ENCODE peak calls at places on chromosomes 12 and 14, in five cellular contexts. N is bronchial epithelial cell, E is HFFc6, Y is progenitor cell of endocrine pancreas, Z is cardiac fibroblast. S is an unnamed sample.

GRCh38 chr14:56199976-56200577 is 81.9 kb downstream of the PELI2 start:
- DNase-seq in Z (no peak), E (no peak), N (no peak), Y (no peak), S (no peak)

GRCh38 chr12:54653025-54653424 is 4.9 kb upstream of the DCD start:
- DNase-seq in Y (no peak), N (no peak), Z (no peak), E (no peak), S (no peak)

GRCh38 chr12:122932207-122932606 is 34.1 kb downstream of the ABCB9 start:
- DNase-seq in N (no peak), E (no peak), Z (no peak), Y (no peak), S (no peak)

GRCh38 chr14:67413806-67414769 is 2.1 kb upstream of the PLEK2 start:
- DNase-seq in Z (peak; percentile 30), Y (no peak), E (peak; percentile 77), N (peak; percentile 97), S (peak; percentile 47)

GRCh38 chr12:51238037-51238509 is 553 bp upstream of the DAZAP2 start:
- DNase-seq in Z (no peak), N (peak; percentile 38), Y (no peak), E (no peak), S (no peak)

GRCh38 chr14:78805586-78805985 is 635.4 kb downstream of the NRXN3 start:
- DNase-seq in N (peak; percentile 4), E (no peak), Y (no peak), Z (no peak), S (no peak)

GRCh38 chr12:90842477-90842876 is 112.5 kb downstream of the CCER1 start:
- DNase-seq in Y (no peak), E (no peak), Z (no peak), N (peak; percentile 83), S (no peak)

GRCh38 chr14:22200977-22201605 is 387.9 kb downstream of the DAD1 start:
- DNase-seq in Z (peak; percentile 50), N (peak; percentile 85), Y (no peak), E (peak; percentile 72), S (peak; percentile 27)

GRCh38 chr12:45214739-45215418 is 1.0 kb upstream of the ANO6 start:
- DNase-seq in N (peak; percentile 20), Z (peak; percentile 62), Y (no peak), E (no peak), S (peak; percentile 59)

GRCh38 chr12:3311491-3312103 is 179.4 kb upstream of the PRMT8 start:
- DNase-seq in E (no peak), Z (no peak), Y (no peak), N (no peak), S (no peak)

GRCh38 chr14:21965042-21965441 is 291.4 kb upstream of the OR4E1 start:
- DNase-seq in N (no peak), Z (no peak), E (no peak), Y (no peak), S (no peak)

GRCh38 chr14:68363841-68364711 is 428.8 kb downstream of the ZFP36L1 start:
- DNase-seq in Y (peak; percentile 37), Z (peak; percentile 44), N (no peak), E (no peak), S (no peak)

GRCh38 chr14:68384881-68385280 is 408.0 kb downstream of the ZFP36L1 start:
- DNase-seq in N (no peak), Z (no peak), E (no peak), Y (no peak), S (no peak)

GRCh38 chr12:105018761-105019160 is 32.6 kb downstream of the NOPCHAP1 start:
- DNase-seq in N (no peak), Z (no peak), Y (no peak), E (no peak), S (no peak)

GRCh38 chr14:105890474-105891220 is 364.3 kb downstream of the TMEM121 start:
- DNase-seq in N (no peak), Z (no peak), E (no peak), Y (no peak), S (no peak)

GRCh38 chr12:77746108-77746507 is 84.6 kb upstream of the NAV3 start:
- DNase-seq in E (no peak), Y (no peak), Z (peak; percentile 36), N (no peak), S (peak; percentile 62)

GRCh38 chr14:76497550-76498484 is 121.9 kb downstream of the ESRRB start:
- DNase-seq in E (no peak), Y (no peak), N (no peak), Z (no peak), S (no peak)

GRCh38 chr12:115611477-115611876 is 666.0 kb downstream of the MED13L start:
- DNase-seq in N (no peak), Z (no peak), E (no peak), Y (no peak), S (no peak)

GRCh38 chr12:127120851-127121250 is 1146.1 kb upstream of the TMEM132C start:
- DNase-seq in Y (no peak), N (no peak), Z (no peak), E (no peak), S (no peak)

GRCh38 chr12:103877934-103878510 is 37.0 kb upstream of the NT5DC3 start:
- DNase-seq in Y (peak; percentile 36), N (peak; percentile 73), E (peak; percentile 60), Z (peak; percentile 78), S (peak; percentile 74)

GRCh38 chr12:75908961-75909699 is 122.4 kb downstream of the PHLDA1 start:
- DNase-seq in N (peak; percentile 22), Z (peak; percentile 95), E (peak; percentile 30), Y (no peak), S (peak; percentile 94)

GRCh38 chr12:29088611-29089219 is 60.4 kb upstream of the FAR2 start:
- DNase-seq in E (no peak), Z (peak; percentile 48), Y (no peak), N (peak; percentile 33), S (peak; percentile 37)

GRCh38 chr12:132521726-132522292 is 31.9 kb downstream of the FBRSL1 start:
- DNase-seq in Z (no peak), Y (no peak), N (no peak), E (no peak), S (no peak)

GRCh38 chr12:104049278-104050257 is at the start of gene GLT8D2:
- DNase-seq in Y (no peak), N (peak; percentile 49), Z (peak; percentile 81), E (peak; percentile 77), S (peak; percentile 84)

GRCh38 chr14:105377555-105378182 is 20.7 kb upstream of the TEX22 start:
- DNase-seq in Z (no peak), N (no peak), Y (no peak), E (no peak), S (no peak)

GRCh38 chr14:34699873-34700621 is 14.3 kb downstream of the CFL2 start:
- DNase-seq in Y (no peak), Z (peak; percentile 79), E (peak; percentile 89), N (peak; percentile 97), S (peak; percentile 90)

GRCh38 chr14:77299776-77300175 is 20.9 kb downstream of the POMT2 start:
- DNase-seq in E (no peak), Z (no peak), N (no peak), Y (no peak), S (no peak)

GRCh38 chr14:36301159-36301558 is 19.3 kb downstream of the MBIP start:
- DNase-seq in N (no peak), Y (no peak), Z (peak; percentile 16), E (no peak), S (peak; percentile 16)

GRCh38 chr14:101017209-101017608 is 113.7 kb upstream of the RTL1 start:
- DNase-seq in N (no peak), E (peak; percentile 49), Y (no peak), Z (peak; percentile 49), S (peak; percentile 27)

GRCh38 chr12:75571204-75571603 is 59.8 kb upstream of the KRR1 start:
- DNase-seq in Z (no peak), Y (no peak), E (no peak), N (no peak), S (no peak)

GRCh38 chr12:52518574-52519469 is 1.4 kb downstream of the KRT5 start:
- DNase-seq in N (no peak), Y (peak; percentile 6), Z (no peak), E (no peak), S (no peak)

GRCh38 chr14:21019377-21019776 is 5.5 kb downstream of the NDRG2 start:
- DNase-seq in Z (no peak), E (no peak), Y (no peak), N (no peak), S (no peak)

GRCh38 chr14:65370890-65371289 is 41.6 kb upstream of the FUT8 start:
- DNase-seq in Z (no peak), N (no peak), E (no peak), Y (no peak), S (no peak)

GRCh38 chr12:77615331-77615730 is 215.4 kb upstream of the NAV3 start:
- DNase-seq in E (peak; percentile 2), Z (peak; percentile 2), Y (no peak), N (peak; percentile 55), S (peak; percentile 4)

GRCh38 chr12:100157427-100157821 is 14.8 kb upstream of the BLTP3B start:
- DNase-seq in E (no peak), Y (no peak), Z (no peak), N (no peak), S (no peak)

GRCh38 chr12:75315518-75315917 is 14.6 kb downstream of the CAPS2 start:
- DNase-seq in N (peak; percentile 2), Z (peak; percentile 21), Y (no peak), E (peak; percentile 68), S (peak; percentile 47)

GRCh38 chr12:2177751-2178150 is 125.0 kb downstream of the CACNA1C start:
- DNase-seq in E (no peak), N (no peak), Y (no peak), Z (no peak), S (peak; percentile 28)

GRCh38 chr12:7017870-7018349 is 366 bp downstream of the LPCAT3 start:
- DNase-seq in Z (no peak), N (no peak), Y (no peak), E (no peak), S (no peak)
- TF ChIP-seq CTCF in Z (no peak), N (no peak), Y (no peak), E (no peak), S (no peak)

DNA sequence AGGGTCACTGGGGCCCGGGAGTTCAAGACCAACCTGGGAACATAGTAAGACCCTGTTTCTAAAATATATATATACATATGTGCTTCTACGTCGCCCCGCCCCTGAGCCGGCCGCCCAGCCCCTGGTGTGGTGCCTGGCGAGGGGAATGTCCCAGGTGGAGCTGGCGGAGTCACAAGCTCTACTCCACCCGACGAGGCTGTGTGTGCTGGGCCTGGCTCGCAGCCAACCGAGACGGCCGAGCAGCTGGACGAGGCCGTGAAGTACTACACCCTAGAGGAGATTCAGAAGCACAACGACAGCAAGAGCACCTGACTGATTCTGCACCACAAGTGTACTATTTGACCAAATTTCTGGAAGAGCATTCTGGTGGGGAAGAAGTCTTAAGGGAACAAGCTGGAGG is 22.1 kb upstream of the ITPK1 start:
- DNase-seq in Z (peak; percentile 51), N (no peak), Y (no peak), E (no peak), S (no peak)
- TF ChIP-seq CTCF in Z (no peak), N (peak; percentile 30), Y (no peak), E (no peak), S (peak; percentile 19)

DNA sequence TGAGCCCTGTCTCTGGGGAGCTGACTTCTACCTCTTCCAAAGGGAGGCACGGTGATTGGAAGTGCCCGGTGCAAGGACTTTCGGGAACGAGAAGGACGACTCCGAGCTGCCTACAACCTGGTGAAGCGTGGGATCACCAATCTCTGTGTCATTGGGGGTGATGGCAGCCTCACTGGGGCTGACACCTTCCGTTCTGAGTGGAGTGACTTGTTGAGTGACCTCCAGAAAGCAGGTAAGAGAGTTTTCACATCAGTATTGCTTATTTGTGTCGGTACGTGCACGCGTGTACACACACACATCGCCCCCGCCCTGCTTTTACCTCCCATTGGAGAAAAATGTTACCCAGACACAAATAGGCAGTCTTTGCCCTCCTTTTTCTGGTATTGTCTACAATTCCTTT is 13.7 kb downstream of the PFKM start:
- DNase-seq in Y (no peak), N (no peak), E (no peak), Z (no peak), S (no peak)
- TF ChIP-seq CTCF in Y (no peak), N (no peak), E (no peak), Z (no peak), S (no peak)

GRCh38 chr12:53564941-53565340 is 57.7 kb upstream of the NPFF start:
- DNase-seq in N (no peak), Z (no peak), Y (no peak), E (no peak), S (peak; percentile 41)
- TF ChIP-seq CTCF in N (no peak), Z (no peak), Y (no peak), E (no peak), S (no peak)

S was measured in fibroblast of the aortic adventitia.